ENCODE peak calls at places on chromosomes 4 and X, in eight cellular contexts. L, T, A, X, E, C, O and I are unnamed samples.
A peak's percentile ranks its signal among the peaks of the same experiment; 100 is the strongest.

GRCh38 chr4:112510468-112511293 is 5.3 kb downstream of the NEUROG2 start:
- DNase-seq in L (no peak), O (no peak), X (no peak), C (no peak), A (peak; percentile 75), T (peak; percentile 78), E (peak; percentile 80), I (no peak)

GRCh38 chrX:45063319-45064095 is 137.2 kb downstream of the DIPK2B start:
- DNase-seq in C (no peak), T (no peak), E (no peak), A (no peak), X (peak; percentile 46), L (no peak), O (no peak), I (no peak)

GRCh38 chrX:110145854-110146253 is 142.9 kb downstream of the TMEM164 start:
- DNase-seq in O (peak; percentile 60), T (peak; percentile 58), C (no peak), X (no peak), A (no peak), E (peak; percentile 8), L (peak; percentile 32), I (peak; percentile 30)

GRCh38 chr4:109801895-109802319 is at the start of gene CFI:
- DNase-seq in E (no peak), C (no peak), L (peak; percentile 21), T (no peak), X (peak; percentile 88), A (no peak), O (peak; percentile 65), I (no peak)

GRCh38 chr4:2925931-2926860 is 37.0 kb downstream of the NOP14 start:
- DNase-seq in T (peak; percentile 39), E (no peak), C (no peak), O (no peak), X (no peak), A (no peak), L (no peak), I (no peak)

GRCh38 chr4:54440394-54441223 is 211.5 kb downstream of the PDGFRA start:
- DNase-seq in C (peak; percentile 47), X (peak; percentile 4), O (peak; percentile 68), E (peak; percentile 47), L (peak; percentile 19), T (peak; percentile 60), A (peak; percentile 67), I (peak; percentile 31)

GRCh38 chr4:16289872-16290554 is 63.7 kb upstream of the TAPT1 start:
- DNase-seq in E (peak; percentile 37), X (peak; percentile 8), T (no peak), L (peak; percentile 34), A (peak; percentile 37), O (peak; percentile 58), C (peak; percentile 12), I (peak; percentile 24)

GRCh38 chrX:56319165-56319564 is 87.0 kb downstream of the KLF8 start:
- DNase-seq in O (no peak), C (no peak), E (no peak), T (no peak), X (no peak), A (no peak), L (no peak), I (no peak)

GRCh38 chrX:119399772-119400101 is 601 bp downstream of the SLC25A43 start:
- DNase-seq in O (peak; percentile 65), C (no peak), A (peak; percentile 33), X (peak; percentile 23), T (no peak), L (no peak), E (peak; percentile 37), I (no peak)

GRCh38 chr4:177339794-177340374 is 30.2 kb downstream of the NEIL3 start:
- DNase-seq in X (peak; percentile 17), C (no peak), T (no peak), L (peak; percentile 26), O (peak; percentile 64), A (no peak), E (peak; percentile 36), I (peak; percentile 52)

GRCh38 chrX:71106427-71106826 is at the start of gene CXorf65:
- DNase-seq in X (no peak), C (no peak), E (no peak), L (peak; percentile 60), T (no peak), O (no peak), A (no peak), I (no peak)

GRCh38 chrX:53684415-53685192 is 1.9 kb downstream of the HUWE1 start:
- DNase-seq in T (no peak), A (no peak), E (peak; percentile 9), X (no peak), C (no peak), O (peak; percentile 7), L (no peak), I (no peak)

GRCh38 chrX:3815896-3816664 is 102.6 kb upstream of the PRKX start:
- DNase-seq in T (peak; percentile 81), O (peak; percentile 54), A (peak; percentile 48), X (peak; percentile 13), E (peak; percentile 55), L (peak; percentile 72), C (peak; percentile 20), I (peak; percentile 34)

GRCh38 chr4:7890635-7891393 is 48.8 kb downstream of the AFAP1 start:
- DNase-seq in L (no peak), E (peak; percentile 67), T (no peak), O (peak; percentile 86), C (no peak), A (no peak), X (peak; percentile 97), I (no peak)

GRCh38 chrX:38973327-38973726 is 172.1 kb downstream of the MID1IP1 start:
- DNase-seq in A (no peak), E (peak; percentile 23), X (no peak), C (no peak), L (no peak), T (no peak), O (peak; percentile 3), I (no peak)

GRCh38 chrX:85941275-85941674 is 106.1 kb downstream of the CHM start:
- DNase-seq in O (no peak), A (no peak), L (no peak), C (no peak), E (no peak), T (no peak), X (no peak), I (no peak)

GRCh38 chr4:84994280-84994679 is 27.8 kb upstream of the WDFY3 start:
- DNase-seq in X (no peak), O (peak; percentile 25), A (peak; percentile 9), C (no peak), T (peak; percentile 55), L (no peak), E (peak; percentile 88), I (no peak)

GRCh38 chrX:77143907-77144306 is 303.3 kb upstream of the FGF16 start:
- DNase-seq in T (no peak), L (no peak), C (no peak), E (no peak), A (peak; percentile 2), X (no peak), O (no peak), I (no peak)

GRCh38 chr4:154491731-154492249 is at the start of gene DCHS2:
- DNase-seq in L (peak; percentile 81), T (peak; percentile 86), A (peak; percentile 74), X (no peak), C (peak; percentile 37), O (peak; percentile 13), E (peak; percentile 50), I (no peak)
- H3K4me3 ChIP-seq in L (peak within 1 kb of the TSS; percentile 30), T (peak within 1 kb of the TSS; percentile 76), A (peak within 1 kb of the TSS; percentile 55), X (peak within 1 kb of the TSS; percentile 33), C (peak within 1 kb of the TSS; percentile 37), O (peak within 1 kb of the TSS; percentile 11), E (peak within 1 kb of the TSS; percentile 6), I (no peak within 1 kb of the TSS)

DNA sequence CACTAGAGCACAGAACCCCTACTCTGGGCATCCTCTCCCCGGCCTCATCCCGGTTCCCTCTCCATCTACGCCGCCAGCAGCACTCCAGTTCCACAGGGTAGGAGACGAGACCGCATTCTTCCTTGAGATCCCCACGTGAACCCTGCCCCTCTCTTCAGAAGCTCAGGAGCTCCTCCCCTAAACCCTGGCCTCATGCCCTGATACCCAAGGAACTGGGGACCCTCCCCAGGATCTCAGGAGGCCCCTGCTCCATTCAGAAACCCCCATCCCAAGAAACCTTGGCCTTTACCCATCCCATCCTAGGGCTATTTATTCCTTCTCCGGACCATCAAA is 1.1 kb downstream of the PRICKLE3 start:
- DNase-seq in X (no peak), L (peak; percentile 20), O (peak; percentile 33), T (no peak), A (no peak), C (no peak), E (no peak), I (no peak)
- H3K9ac ChIP-seq in X (no peak overlapping the region), L (peak overlapping the region; percentile 93), O (peak overlapping the region; percentile 81), T (no peak overlapping the region), A (no peak overlapping the region), C (no peak overlapping the region), E (peak overlapping the region; percentile 66), I (no peak overlapping the region)

DNA sequence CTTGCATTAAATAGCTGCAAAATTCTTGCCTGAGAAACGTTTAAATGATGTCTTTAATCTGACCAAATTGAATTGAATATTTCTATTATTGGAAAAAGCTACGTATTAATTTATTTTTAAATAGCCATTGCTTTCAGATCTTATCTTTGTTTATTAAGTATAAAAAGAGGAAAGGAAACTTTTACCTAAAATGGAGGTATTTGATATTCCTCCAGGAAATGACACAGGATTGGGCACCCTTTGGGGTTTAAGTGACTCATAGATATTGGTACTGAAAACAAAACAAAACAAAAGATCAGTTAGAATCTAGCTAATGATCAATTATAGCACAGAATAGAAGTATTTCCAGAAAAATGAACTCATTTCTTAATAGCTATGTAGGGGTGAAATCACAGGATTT is 34.1 kb downstream of the PLS3 start:
- DNase-seq in O (no peak), X (no peak), A (no peak), T (no peak), C (no peak), L (no peak), E (no peak), I (no peak)
- H3K4me3 ChIP-seq in O (peak overlapping the region; percentile 12), X (peak overlapping the region; percentile 91), A (no peak overlapping the region), T (no peak overlapping the region), C (peak overlapping the region; percentile 34), L (no peak overlapping the region), E (no peak overlapping the region), I (no peak overlapping the region)

DNA sequence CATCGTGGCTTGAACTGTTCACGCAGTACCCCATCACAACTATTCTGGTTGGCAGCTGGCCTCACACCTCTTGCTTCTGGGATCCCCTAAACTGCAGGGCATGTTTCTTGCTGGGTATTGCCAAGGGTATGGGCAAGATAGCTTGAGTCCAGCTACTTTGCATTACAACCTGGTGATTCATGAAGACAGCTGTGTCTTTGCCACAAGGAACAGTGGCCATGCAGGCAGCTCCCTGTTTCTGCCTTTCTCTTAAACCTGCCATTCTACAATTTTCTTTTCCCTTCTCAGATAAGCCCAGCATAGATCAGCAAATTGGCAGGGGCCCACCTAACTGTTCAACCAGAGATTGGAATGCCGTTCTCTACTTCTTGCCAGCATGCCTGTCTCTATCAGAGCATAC is 42.8 kb downstream of the TENM3 start:
- DNase-seq in C (no peak), A (no peak), E (no peak), L (no peak), T (no peak), O (no peak), X (peak; percentile 68), I (no peak)
- H3K9ac ChIP-seq in C (no peak overlapping the region), A (no peak overlapping the region), E (no peak overlapping the region), L (no peak overlapping the region), T (no peak overlapping the region), O (no peak overlapping the region), X (no peak overlapping the region), I (no peak overlapping the region)